ENCODE peak calls at places on chromosome 20, in eight cellular contexts. One of them, this sample, is unnamed.

GRCh38 chr20:10747019-10747418 is 73.2 kb upstream of the JAG1 start:
- DNase-seq in NCI-H510A treated with DMSO at 0.1 percent for 48 hours: no peak
- DNase-seq in activated naive CD4-positive, alpha-beta T cell: no peak
- DNase-seq in CD8-positive, alpha-beta T cell: no peak
- DNase-seq in heart left ventricle: peak
- DNase-seq in neural crest cell: no peak
- DNase-seq in iris pigment epithelial cell: no peak
- DNase-seq in stomach: no peak
- DNase-seq in this sample: no peak

GRCh38 chr20:39873286-39873685 is 815.8 kb downstream of the MAFB start:
- DNase-seq in NCI-H510A treated with DMSO at 0.1 percent for 48 hours: peak
- DNase-seq in activated naive CD4-positive, alpha-beta T cell: no peak
- DNase-seq in CD8-positive, alpha-beta T cell: no peak
- DNase-seq in heart left ventricle: no peak
- DNase-seq in neural crest cell: no peak
- DNase-seq in iris pigment epithelial cell: no peak
- DNase-seq in stomach: no peak
- DNase-seq in this sample: no peak

GRCh38 chr20:49349078-49349477 is 71.2 kb upstream of the ZNFX1 start:
- DNase-seq in NCI-H510A treated with DMSO at 0.1 percent for 48 hours: no peak
- DNase-seq in activated naive CD4-positive, alpha-beta T cell: no peak
- DNase-seq in CD8-positive, alpha-beta T cell: no peak
- DNase-seq in heart left ventricle: no peak
- DNase-seq in neural crest cell: no peak
- DNase-seq in iris pigment epithelial cell: no peak
- DNase-seq in stomach: no peak
- DNase-seq in this sample: no peak

GRCh38 chr20:8635837-8636236 is 433.1 kb upstream of the PLCB4 start:
- DNase-seq in NCI-H510A treated with DMSO at 0.1 percent for 48 hours: no peak
- DNase-seq in activated naive CD4-positive, alpha-beta T cell: no peak
- DNase-seq in CD8-positive, alpha-beta T cell: no peak
- DNase-seq in heart left ventricle: no peak
- DNase-seq in neural crest cell: no peak
- DNase-seq in iris pigment epithelial cell: no peak
- DNase-seq in stomach: no peak
- DNase-seq in this sample: no peak

GRCh38 chr20:16014436-16014835 is 558.8 kb downstream of the KIF16B start:
- DNase-seq in NCI-H510A treated with DMSO at 0.1 percent for 48 hours: no peak
- DNase-seq in activated naive CD4-positive, alpha-beta T cell: no peak
- DNase-seq in CD8-positive, alpha-beta T cell: no peak
- DNase-seq in heart left ventricle: no peak
- DNase-seq in neural crest cell: no peak
- DNase-seq in iris pigment epithelial cell: no peak
- DNase-seq in stomach: no peak
- DNase-seq in this sample: no peak

GRCh38 chr20:10715035-10715434 is 41.2 kb upstream of the JAG1 start:
- DNase-seq in NCI-H510A treated with DMSO at 0.1 percent for 48 hours: no peak
- DNase-seq in activated naive CD4-positive, alpha-beta T cell: no peak
- DNase-seq in CD8-positive, alpha-beta T cell: no peak
- DNase-seq in heart left ventricle: no peak
- DNase-seq in neural crest cell: no peak
- DNase-seq in iris pigment epithelial cell: peak
- DNase-seq in stomach: no peak
- DNase-seq in this sample: no peak

GRCh38 chr20:10524034-10524476 is 89.0 kb downstream of the SLX4IP start:
- DNase-seq in NCI-H510A treated with DMSO at 0.1 percent for 48 hours: peak
- DNase-seq in activated naive CD4-positive, alpha-beta T cell: no peak
- DNase-seq in CD8-positive, alpha-beta T cell: no peak
- DNase-seq in heart left ventricle: peak
- DNase-seq in neural crest cell: peak
- DNase-seq in iris pigment epithelial cell: no peak
- DNase-seq in stomach: no peak
- DNase-seq in this sample: no peak

GRCh38 chr20:24675651-24676352 is 206.4 kb downstream of the SYNDIG1 start:
- DNase-seq in NCI-H510A treated with DMSO at 0.1 percent for 48 hours: no peak
- DNase-seq in activated naive CD4-positive, alpha-beta T cell: no peak
- DNase-seq in CD8-positive, alpha-beta T cell: no peak
- DNase-seq in heart left ventricle: no peak
- DNase-seq in neural crest cell: no peak
- DNase-seq in iris pigment epithelial cell: no peak
- DNase-seq in stomach: no peak
- DNase-seq in this sample: no peak

GRCh38 chr20:6311841-6312655 is 189.2 kb upstream of the FERMT1 start:
- DNase-seq in NCI-H510A treated with DMSO at 0.1 percent for 48 hours: no peak
- DNase-seq in activated naive CD4-positive, alpha-beta T cell: no peak
- DNase-seq in CD8-positive, alpha-beta T cell: no peak
- DNase-seq in heart left ventricle: no peak
- DNase-seq in neural crest cell: no peak
- DNase-seq in iris pigment epithelial cell: peak
- DNase-seq in stomach: no peak
- DNase-seq in this sample: no peak

This sample was measured in CD8-positive, alpha-beta memory T cell.